ENCODE peak calls at places on chromosomes 12 and 14, in nine cellular contexts. V is choroid plexus epithelial cell; C is body of pancreas; A is tibial nerve; I is fibroblast of lung; Q is CD8-positive, alpha-beta T cell; F is mesothelial cell of epicardium; G is cardiac muscle cell; E is astrocyte of the cerebellum. Z is an unnamed sample.

GRCh38 chr12:46915082-46915481 is 89.3 kb upstream of the SLC38A4 start:
- DNase-seq in G (no peak), E (peak), Q (no peak), C (peak), A (peak), F (no peak), I (peak), V (peak), Z (no peak)

GRCh38 chr12:120381752-120382419 is 12.9 kb upstream of the MSI1 start:
- DNase-seq in V (peak), F (no peak), G (peak), Q (no peak), E (no peak), C (no peak), I (peak), A (no peak), Z (no peak)

GRCh38 chr12:127761880-127762279 is 505.1 kb upstream of the TMEM132C start:
- DNase-seq in G (no peak), E (no peak), C (no peak), V (no peak), A (no peak), I (no peak), F (no peak), Q (no peak), Z (no peak)

GRCh38 chr14:69685716-69686115 is 74.3 kb downstream of the SUSD6 start:
- DNase-seq in V (peak), E (peak), G (peak), A (peak), Q (no peak), F (no peak), I (peak), C (peak), Z (no peak)

GRCh38 chr12:42641231-42641630 is 51.7 kb upstream of the PRICKLE1 start:
- DNase-seq in G (no peak), C (no peak), A (no peak), E (no peak), F (no peak), Q (no peak), I (peak), V (peak), Z (no peak)

GRCh38 chr12:107492393-107493134 is 193.0 kb upstream of the PWP1 start:
- DNase-seq in C (no peak), Q (no peak), F (no peak), A (no peak), G (peak), I (no peak), E (no peak), V (no peak), Z (no peak)

GRCh38 chr12:112353389-112353788 is 28.8 kb downstream of the HECTD4 start:
- DNase-seq in I (peak), F (no peak), C (no peak), A (no peak), V (no peak), G (no peak), Q (no peak), E (no peak), Z (no peak)

GRCh38 chr12:45730842-45731336 is 1.4 kb downstream of the ARID2 start:
- DNase-seq in I (peak), E (no peak), V (peak), G (peak), F (no peak), C (peak), Q (peak), A (no peak), Z (no peak)

GRCh38 chr14:97459180-97459579 is 662.0 kb downstream of the VRK1 start:
- DNase-seq in E (no peak), F (no peak), C (no peak), Q (no peak), A (no peak), G (no peak), V (no peak), I (no peak), Z (no peak)

DNA sequence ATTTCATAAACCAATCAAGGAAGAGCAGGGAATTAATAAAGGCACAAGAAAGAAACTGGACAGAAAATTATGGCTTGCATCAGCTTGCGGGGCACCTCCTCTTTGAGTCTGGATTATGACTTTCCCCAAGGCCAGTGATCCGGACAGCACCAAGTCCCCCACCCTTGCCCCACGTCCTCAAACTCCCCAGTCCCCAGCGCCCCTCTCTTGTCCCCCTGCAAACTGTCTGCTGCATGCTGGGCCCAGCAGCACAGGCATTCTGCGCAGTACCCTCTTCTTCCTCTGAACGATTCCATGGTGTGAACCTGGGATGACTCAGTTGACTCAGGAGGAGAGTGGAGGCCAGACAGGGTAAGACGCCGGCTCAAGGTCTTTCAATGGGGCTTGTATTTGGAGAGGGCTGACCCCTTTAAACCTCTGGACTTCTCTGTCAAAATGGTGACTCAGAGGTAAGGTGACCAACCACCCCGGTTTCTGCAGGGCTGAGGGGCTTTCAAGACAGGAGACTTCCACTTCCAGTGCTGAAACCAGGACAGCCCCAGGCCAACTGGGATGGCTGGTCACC is 13.5 kb downstream of the C14orf132 start:
- DNase-seq in F (peak), C (no peak), I (peak), A (no peak), G (no peak), Q (no peak), V (no peak), E (no peak), Z (no peak)
- TF ChIP-seq CTCF in F (no peak), C (no peak), I (no peak), A (no peak), G (no peak), Q (no peak), V (no peak), E (no peak), Z (no peak)

GRCh38 chr14:56555921-56556570 is 23.6 kb upstream of the TMEM260 start:
- DNase-seq in A (no peak), F (no peak), C (no peak), V (peak), G (peak), E (peak), Q (no peak), I (peak), Z (no peak)

GRCh38 chr14:56549721-56550120 is 29.9 kb upstream of the TMEM260 start:
- DNase-seq in G (no peak), E (no peak), C (no peak), I (no peak), Q (no peak), V (peak), F (no peak), A (no peak), Z (no peak)

GRCh38 chr14:56554301-56554700 is 25.3 kb upstream of the TMEM260 start:
- DNase-seq in A (no peak), I (no peak), Q (no peak), C (no peak), E (no peak), V (no peak), G (no peak), F (no peak), Z (no peak)

DNA sequence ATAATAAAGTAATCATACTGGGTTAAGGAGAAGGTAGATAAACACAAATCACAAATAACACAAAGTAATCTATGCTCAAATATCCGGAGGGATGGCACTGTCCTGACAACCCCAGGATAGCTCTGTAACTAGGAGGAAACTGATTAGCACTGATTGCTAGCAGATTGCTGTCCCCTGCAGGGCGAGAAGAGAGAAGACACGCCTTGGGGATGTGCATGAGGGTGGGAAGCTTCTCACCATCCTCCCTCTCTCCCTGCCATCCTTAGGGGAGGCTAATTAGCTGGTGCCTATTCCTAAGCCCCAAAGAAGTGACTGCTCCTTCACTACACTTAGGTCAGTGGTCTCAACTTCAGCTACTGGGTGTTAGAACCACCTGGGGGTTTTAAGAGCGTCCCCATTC is 27.0 kb upstream of the TMEM260 start:
- DNase-seq in G (no peak), E (no peak), Q (no peak), I (no peak), V (no peak), C (no peak), F (no peak), A (no peak), Z (no peak)
- TF ChIP-seq CTCF in G (no peak), E (no peak), Q (no peak), I (no peak), V (peak), C (no peak), F (no peak), A (no peak), Z (no peak)

GRCh38 chr14:103696027-103696402 is 19.2 kb downstream of the XRCC3 start:
- DNase-seq in C (no peak), I (no peak), A (no peak), G (no peak), E (no peak), V (no peak), F (no peak), Q (no peak), Z (no peak)

GRCh38 chr14:103695331-103696026 is 19.8 kb downstream of the XRCC3 start:
- DNase-seq in C (no peak), E (no peak), I (no peak), A (no peak), Q (no peak), G (no peak), V (no peak), F (no peak), Z (no peak)

GRCh38 chr14:103693514-103693913 is 21.7 kb downstream of the XRCC3 start:
- DNase-seq in E (no peak), G (no peak), V (no peak), F (no peak), C (no peak), A (peak), Q (no peak), I (no peak), Z (peak)

GRCh38 chr14:103692871-103693270 is 22.4 kb downstream of the XRCC3 start:
- DNase-seq in Q (no peak), E (no peak), C (no peak), A (peak), F (no peak), V (no peak), I (no peak), G (no peak), Z (no peak)

DNA sequence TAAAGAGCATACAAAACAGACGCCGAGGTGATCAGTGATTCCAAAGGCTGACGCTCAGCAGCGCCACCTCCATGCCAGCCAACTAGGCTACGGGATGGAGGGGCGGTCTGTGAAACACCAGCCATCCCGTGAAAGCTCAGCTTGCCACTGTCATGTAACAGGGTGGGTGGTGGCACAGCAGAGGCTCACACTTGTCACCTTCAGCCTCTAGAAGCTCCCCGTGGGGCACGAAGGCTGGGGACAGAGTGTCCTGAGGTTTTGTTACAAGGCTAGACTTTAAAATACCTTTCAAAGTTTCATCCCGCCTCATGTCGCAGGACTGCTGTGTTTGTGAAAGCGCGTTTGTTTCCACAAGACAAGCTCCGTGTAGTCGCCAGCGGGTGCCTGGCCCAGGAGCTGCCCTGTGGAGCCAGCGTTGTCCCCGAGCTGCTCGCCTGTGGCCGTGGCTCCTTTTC is 20.7 kb downstream of the XRCC3 start:
- DNase-seq in G (no peak), C (no peak), F (no peak), Q (no peak), V (no peak), A (no peak), I (no peak), E (no peak), Z (no peak)
- TF ChIP-seq CTCF in G (no peak), C (no peak), F (no peak), Q (no peak), V (no peak), A (no peak), I (no peak), E (peak), Z (no peak)

GRCh38 chr12:56080556-56081138 is 682 bp downstream of the ERBB3 start:
- DNase-seq in V (no peak), G (peak), I (no peak), F (peak), Q (peak), C (peak), A (no peak), E (no peak), Z (peak)

GRCh38 chr12:56078427-56078826 is 1.5 kb upstream of the ERBB3 start:
- DNase-seq in F (no peak), G (no peak), C (no peak), E (no peak), I (no peak), A (no peak), Q (no peak), V (no peak), Z (no peak)

GRCh38 chr12:56081393-56082347 is 1.7 kb downstream of the ERBB3 start:
- DNase-seq in A (no peak), G (peak), Q (no peak), C (peak), V (no peak), F (no peak), I (no peak), E (no peak), Z (peak)

GRCh38 chr12:56078931-56079728 is 835 bp upstream of the ERBB3 start:
- DNase-seq in V (peak), E (peak), C (peak), Q (peak), A (peak), G (peak), I (peak), F (peak), Z (peak)

GRCh38 chr12:56079729-56080555 is at the start of gene ERBB3:
- DNase-seq in Q (peak), I (peak), C (peak), G (peak), F (peak), E (peak), A (peak), V (peak), Z (peak)
- TF ChIP-seq CTCF in Q (no peak), I (no peak), C (peak), G (no peak), F (no peak), E (no peak), A (no peak), V (peak), Z (no peak)

GRCh38 chr14:26008290-26008689 is 589.5 kb downstream of the NOVA1 start:
- DNase-seq in C (no peak), G (peak), A (no peak), Q (no peak), E (no peak), V (peak), I (no peak), F (no peak), Z (no peak)
- TF ChIP-seq CTCF in C (no peak), G (no peak), A (no peak), Q (no peak), E (no peak), V (peak), I (no peak), F (no peak), Z (no peak)

DNA sequence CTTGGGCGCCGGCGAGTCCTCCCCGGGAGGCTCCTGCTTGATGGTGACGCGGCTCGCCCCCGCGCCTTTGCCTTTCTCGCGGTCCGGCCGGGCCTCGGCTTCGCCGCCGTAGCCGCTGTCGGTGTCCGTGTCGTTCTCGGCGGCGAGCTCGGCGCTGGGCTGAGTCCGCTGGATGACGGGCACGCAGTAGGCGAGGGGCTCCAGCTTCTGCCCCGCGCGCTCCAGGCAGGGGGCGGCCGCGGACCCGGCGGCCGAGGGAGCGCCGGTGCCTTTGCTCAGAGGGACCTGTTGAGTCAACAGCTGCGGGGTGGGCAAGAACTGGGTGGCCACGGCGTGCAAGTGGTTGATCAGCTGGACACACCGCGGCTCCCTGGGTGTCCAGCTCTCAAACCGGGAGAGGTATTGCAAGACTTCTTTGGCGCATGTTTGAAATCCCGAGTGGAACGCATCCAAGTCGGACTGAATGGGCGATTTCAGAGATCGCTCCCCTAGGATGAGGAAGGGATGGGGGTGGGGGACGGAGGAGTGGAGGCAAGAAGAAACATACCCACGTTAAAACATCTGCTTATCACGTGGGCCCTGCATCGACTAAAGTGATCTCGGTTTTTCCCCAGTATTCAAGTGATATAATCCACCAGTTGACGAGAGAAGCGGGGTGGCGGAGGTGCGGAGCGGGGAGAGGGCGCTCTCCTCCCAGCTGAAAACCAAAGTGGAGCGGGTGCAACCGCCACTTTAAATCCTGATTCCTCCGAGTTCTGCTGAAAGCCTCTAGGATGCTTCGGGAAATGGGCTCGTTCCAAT is 2.0 kb downstream of the BHLHE41 start:
- DNase-seq in F (peak), A (peak), C (peak), G (peak), Q (no peak), V (peak), I (peak), E (peak), Z (peak)
- TF ChIP-seq CTCF in F (no peak), A (no peak), C (peak), G (peak), Q (no peak), V (peak), I (peak), E (peak), Z (peak)

DNA sequence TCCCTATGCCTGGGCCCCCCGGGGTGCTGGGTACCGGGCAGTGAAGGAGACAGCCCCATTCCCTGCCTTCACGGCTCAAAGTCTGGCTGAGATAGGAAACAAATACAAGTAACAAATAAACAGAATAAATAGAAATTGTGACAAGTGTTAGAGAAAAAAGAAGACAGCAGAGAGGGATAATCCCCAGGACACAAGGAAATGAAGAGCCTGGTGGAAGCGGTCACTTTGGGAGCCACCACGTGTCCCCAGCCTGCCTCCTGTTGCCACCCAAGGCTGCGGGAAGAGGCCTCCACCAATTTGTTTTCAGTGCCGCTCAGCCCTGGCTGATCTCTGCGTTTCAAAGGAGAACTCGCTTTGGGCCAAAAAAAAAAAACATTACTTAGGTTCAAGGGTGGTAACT is 31.2 kb downstream of the RBM19 start:
- DNase-seq in F (no peak), E (no peak), Q (no peak), C (no peak), A (no peak), G (no peak), I (no peak), V (no peak), Z (no peak)
- TF ChIP-seq CTCF in F (no peak), E (no peak), Q (no peak), C (no peak), A (no peak), G (no peak), I (no peak), V (no peak), Z (no peak)

DNA sequence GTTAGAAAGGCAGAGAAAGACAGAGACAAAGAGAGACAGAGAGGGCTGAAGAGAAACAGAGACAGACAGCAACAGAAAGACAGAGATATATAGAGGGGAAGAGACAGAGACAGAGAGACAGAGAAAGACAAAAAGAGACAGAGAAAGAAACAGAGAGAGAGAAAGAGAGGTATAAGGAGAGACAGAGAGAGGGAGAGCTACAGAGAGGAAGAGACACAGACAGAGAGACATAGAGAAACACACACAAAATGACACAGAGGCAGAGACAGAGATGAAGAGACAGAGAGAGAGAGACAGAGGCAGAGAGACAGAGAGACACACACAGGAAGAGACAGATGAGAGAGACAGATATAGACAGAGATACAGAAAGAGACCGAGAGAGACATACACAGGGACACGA is 168.6 kb downstream of the TMEM121 start:
- DNase-seq in C (no peak), I (no peak), Q (no peak), G (no peak), E (no peak), A (no peak), V (no peak), F (no peak), Z (no peak)
- TF ChIP-seq CTCF in C (no peak), I (no peak), Q (no peak), G (no peak), E (no peak), A (no peak), V (no peak), F (no peak), Z (no peak)

DNA sequence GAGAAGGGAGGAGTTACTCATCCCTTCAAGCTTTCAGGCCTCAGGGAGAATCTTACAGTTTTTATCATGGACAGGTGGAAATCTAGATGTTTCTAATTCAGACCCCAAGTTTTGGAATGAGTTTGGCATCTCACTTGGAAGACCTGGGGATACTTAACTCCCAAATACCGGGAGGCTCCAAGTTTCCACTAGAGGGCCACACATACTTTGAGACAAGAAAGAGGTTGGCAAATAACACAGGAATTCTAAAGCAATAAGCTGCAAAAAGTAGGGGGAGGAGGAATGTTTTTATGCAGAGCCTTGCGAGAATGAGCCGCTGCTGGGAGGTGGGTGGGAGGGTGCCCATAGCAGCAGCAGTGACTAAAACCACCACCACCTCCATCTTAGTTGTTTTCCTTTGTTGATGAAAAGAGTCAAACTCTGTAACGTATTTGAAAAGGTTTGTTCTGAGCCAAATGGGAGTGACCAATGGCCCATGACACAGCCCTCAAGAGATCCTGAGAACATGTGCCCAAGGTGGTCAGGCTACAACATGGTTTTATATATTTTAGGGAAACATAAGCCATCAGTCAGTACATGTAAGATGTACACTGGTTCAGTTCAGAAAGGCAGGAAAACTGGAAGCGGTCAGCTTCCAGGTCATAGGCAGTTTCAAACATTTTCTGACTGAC is 34.2 kb upstream of the RNASE1 start:
- DNase-seq in Q (no peak), G (peak), C (peak), E (no peak), F (no peak), I (peak), V (peak), A (no peak), Z (peak)
- TF ChIP-seq CTCF in Q (no peak), G (peak), C (peak), E (peak), F (peak), I (peak), V (peak), A (peak), Z (no peak)

Z was measured in Calu3.